ENCODE peak calls at places on chromosomes 11 and 22, in eight cellular contexts. V is substantia nigra, C is RWPE1, Q is caudate nucleus, J is MM.1S, F is testis, B is H1, N is astrocyte. M is an unnamed sample.

GRCh38 chr22:43488937-43489336 is 77.1 kb downstream of the MPPED1 start:
- DNase-seq in V (no peak), C (no peak), Q (no peak), J (no peak), F (no peak), B (no peak), N (no peak), M (no peak)

GRCh38 chr11:84922836-84923235 is 704.3 kb downstream of the DLG2 start:
- DNase-seq in V (no peak), C (no peak), Q (no peak), J (no peak), F (no peak), B (no peak), N (no peak), M (peak)

GRCh38 chr11:130825621-130826020 is 90.7 kb downstream of the SNX19 start:
- DNase-seq in V (no peak), C (no peak), Q (no peak), J (no peak), F (no peak), B (no peak), N (no peak), M (no peak)

GRCh38 chr22:38850941-38851849 is 7.4 kb upstream of the NPTXR start:
- DNase-seq in V (no peak), C (peak), Q (no peak), J (no peak), F (no peak), B (no peak), N (peak), M (no peak)

GRCh38 chr11:127919206-127920000 is 668.0 kb downstream of the ETS1 start:
- DNase-seq in V (no peak), C (peak), Q (no peak), J (no peak), F (no peak), B (no peak), N (peak), M (no peak)

GRCh38 chr11:128324051-128324481 is 263.3 kb downstream of the ETS1 start:
- DNase-seq in V (no peak), C (no peak), Q (no peak), J (no peak), F (no peak), B (no peak), N (no peak), M (no peak)

GRCh38 chr11:74726547-74727182 is 4.6 kb downstream of the CHRDL2 start:
- DNase-seq in V (peak), C (peak), Q (peak), J (peak), F (peak), B (peak), N (peak), M (peak)

GRCh38 chr22:44523981-44524759 is 26.1 kb upstream of the RTL6 start:
- DNase-seq in V (no peak), C (no peak), Q (no peak), J (no peak), F (peak), B (peak), N (peak), M (peak)

GRCh38 chr11:71406681-71407080 is 41.5 kb downstream of the DHCR7 start:
- DNase-seq in V (no peak), C (no peak), Q (no peak), J (peak), F (no peak), B (no peak), N (no peak), M (no peak)

GRCh38 chr11:834371-835316 is 1.9 kb downstream of the CD151 start:
- DNase-seq in V (no peak), C (peak), Q (no peak), J (no peak), F (peak), B (no peak), N (peak), M (peak)

GRCh38 chr11:2570211-2570811 is 125.5 kb downstream of the KCNQ1 start:
- DNase-seq in V (no peak), C (no peak), Q (no peak), J (no peak), F (no peak), B (no peak), N (no peak), M (no peak)

GRCh38 chr11:13924801-13925327 is 37.7 kb upstream of the SPON1 start:
- DNase-seq in V (no peak), C (no peak), Q (no peak), J (no peak), F (no peak), B (no peak), N (no peak), M (no peak)

GRCh38 chr11:64000026-64000739 is 13.9 kb downstream of the OTUB1 start:
- DNase-seq in V (peak), C (peak), Q (peak), J (peak), F (peak), B (peak), N (no peak), M (peak)

GRCh38 chr11:119990306-119991021 is 147.4 kb downstream of the TRIM29 start:
- DNase-seq in V (peak), C (no peak), Q (peak), J (no peak), F (peak), B (no peak), N (no peak), M (no peak)

GRCh38 chr11:7532395-7532794 is 18.6 kb downstream of the PPFIBP2 start:
- DNase-seq in V (no peak), C (no peak), Q (no peak), J (no peak), F (no peak), B (no peak), N (no peak), M (no peak)

GRCh38 chr22:20080445-20080775 is 369 bp downstream of the DGCR8 start:
- DNase-seq in V (peak), C (peak), Q (no peak), J (peak), F (peak), B (peak), N (peak), M (peak)

GRCh38 chr11:46865340-46865739 is 19.3 kb upstream of the CKAP5 start:
- DNase-seq in V (no peak), C (no peak), Q (no peak), J (no peak), F (peak), B (no peak), N (peak), M (no peak)

DNA sequence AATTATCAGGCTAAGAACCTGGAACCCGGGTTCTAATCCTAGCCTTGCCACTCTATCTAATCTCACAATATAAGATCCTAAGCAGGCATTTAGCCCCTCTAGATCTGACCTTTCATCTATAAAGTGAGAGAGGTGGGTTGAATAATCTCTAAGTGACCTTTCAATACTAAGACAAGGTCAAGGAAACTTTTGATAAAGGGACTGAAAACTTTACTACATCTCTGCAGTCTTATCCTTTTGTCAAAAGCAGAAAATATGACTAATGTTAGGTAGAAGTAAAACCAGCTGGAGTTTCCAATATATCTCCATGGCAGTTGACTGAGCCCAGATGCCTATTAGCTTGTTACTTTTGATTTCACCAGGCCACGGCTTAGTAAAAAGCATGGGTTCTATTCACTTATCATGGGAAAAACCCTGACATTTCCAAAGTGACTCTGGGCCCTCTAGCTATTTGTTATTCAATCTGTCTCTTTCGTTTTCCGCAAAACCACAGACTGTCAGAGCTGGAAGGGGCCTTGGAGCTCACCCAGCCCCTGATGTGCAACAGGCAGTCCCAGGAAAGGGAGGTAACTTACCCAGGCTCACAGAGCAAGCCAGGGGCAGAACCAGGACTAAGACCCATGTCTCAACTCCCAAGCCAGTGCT is 75.8 kb downstream of the RAB30 start:
- DNase-seq in V (no peak), C (no peak), Q (no peak), J (peak), F (no peak), B (no peak), N (peak), M (no peak)
- H3K27ac ChIP-seq in V (no peak), C (no peak), Q (peak), J (peak), F (no peak), B (no peak), N (peak), M (no peak)

DNA sequence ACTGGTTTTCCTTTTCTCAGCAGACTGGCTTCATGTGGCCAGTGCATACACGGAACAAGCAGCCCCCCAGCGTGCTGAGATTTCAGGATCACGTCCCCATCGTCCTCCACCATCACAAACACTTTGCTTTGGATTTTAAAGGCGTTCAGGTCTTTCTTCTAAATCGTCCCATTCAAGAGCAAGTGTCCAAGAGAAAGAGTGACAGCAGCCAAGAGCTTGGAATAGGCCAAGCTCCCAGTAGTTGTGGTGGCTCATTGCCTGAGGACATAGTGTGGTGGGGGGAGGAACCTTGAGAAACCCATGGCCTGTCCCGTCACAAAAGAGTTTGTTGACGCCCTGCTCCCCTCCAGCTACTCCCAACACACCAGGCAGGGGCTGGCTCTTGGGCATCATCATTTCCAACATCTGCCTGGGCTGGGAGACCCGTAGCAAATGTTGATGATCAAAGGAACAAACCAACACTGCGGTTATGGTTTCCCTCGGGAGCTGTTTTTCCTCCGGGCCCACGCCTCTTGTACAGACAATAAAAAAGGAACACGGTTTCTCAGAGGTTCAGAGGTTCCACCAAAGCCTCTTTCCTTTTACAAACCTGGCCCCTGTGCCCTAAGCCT is 20.8 kb downstream of the FADS3 start:
- DNase-seq in V (no peak), C (no peak), Q (no peak), J (no peak), F (no peak), B (no peak), N (no peak), M (peak)
- H3K27ac ChIP-seq in V (no peak), C (peak), Q (peak), J (no peak), F (peak), B (no peak), N (no peak), M (peak)

GRCh38 chr22:36256474-36256873 is 3.5 kb downstream of the APOL1 start:
- DNase-seq in V (no peak), C (no peak), Q (no peak), J (no peak), F (no peak), B (no peak), N (no peak), M (no peak)

GRCh38 chr22:36257308-36257707 is 4.4 kb downstream of the APOL1 start:
- DNase-seq in V (no peak), C (no peak), Q (no peak), J (no peak), F (no peak), B (no peak), N (no peak), M (no peak)

GRCh38 chr22:36249160-36249559 is 3.8 kb upstream of the APOL1 start:
- DNase-seq in V (no peak), C (no peak), Q (no peak), J (no peak), F (no peak), B (no peak), N (no peak), M (no peak)

GRCh38 chr22:36253523-36254490 is 874 bp downstream of the APOL1 start:
- DNase-seq in V (no peak), C (no peak), Q (no peak), J (no peak), F (peak), B (no peak), N (no peak), M (no peak)

GRCh38 chr22:36252754-36253522 is at the start of gene APOL1:
- DNase-seq in V (no peak), C (no peak), Q (no peak), J (peak), F (peak), B (no peak), N (no peak), M (no peak)
- H3K27ac ChIP-seq in V (peak), C (peak), Q (peak), J (peak), F (peak), B (no peak), N (no peak), M (no peak)

DNA sequence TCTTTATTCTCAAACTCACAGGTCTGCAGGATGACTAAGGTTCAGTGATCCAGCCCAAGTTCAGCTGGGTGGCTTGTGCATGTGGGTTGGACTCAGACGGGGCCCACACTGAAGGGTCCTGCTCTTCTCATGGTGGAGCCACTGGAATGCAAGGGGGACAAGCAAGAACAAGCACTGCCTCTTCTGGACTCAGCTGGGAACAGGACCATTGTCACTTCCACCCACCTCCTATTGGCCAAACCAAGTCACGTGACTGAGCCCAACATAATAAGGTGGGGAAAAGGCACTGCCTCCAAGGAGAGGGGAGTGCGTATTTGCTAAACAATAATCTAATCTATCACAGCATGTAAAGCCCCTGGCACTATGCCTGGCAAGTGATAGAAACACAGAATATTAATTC is 87.1 kb downstream of the CHST1 start:
- DNase-seq in V (no peak), C (no peak), Q (no peak), J (no peak), F (no peak), B (no peak), N (no peak), M (peak)
- H3K27ac ChIP-seq in V (no peak), C (no peak), Q (no peak), J (no peak), F (no peak), B (no peak), N (no peak), M (no peak)

M was measured in A673.